ENCODE peak calls at places on chromosomes 13 and 19, in six cellular contexts. One of them, this sample, is unnamed.

GRCh38 chr19:7697721-7698287 is 4.1 kb downstream of the FCER2 start:
- DNase-seq in NB4: no peak
- DNase-seq in Peyer's patch: no peak
- DNase-seq in heart left ventricle: no peak
- DNase-seq in IMR-90: no peak
- DNase-seq in transverse colon: no peak
- DNase-seq in this sample: no peak

GRCh38 chr13:43411741-43412140 is 375.0 kb downstream of the ENOX1 start:
- DNase-seq in NB4: no peak
- DNase-seq in Peyer's patch: no peak
- DNase-seq in heart left ventricle: peak; percentile 44
- DNase-seq in IMR-90: peak; percentile 23
- DNase-seq in transverse colon: peak; percentile 19
- DNase-seq in this sample: no peak

GRCh38 chr13:53206455-53206854 is 177.8 kb downstream of the OLFM4 start:
- DNase-seq in heart left ventricle: no peak
- DNase-seq in NB4: peak; percentile 10
- DNase-seq in transverse colon: no peak
- DNase-seq in IMR-90: no peak
- DNase-seq in Peyer's patch: no peak
- DNase-seq in this sample: no peak

GRCh38 chr13:71087006-71087405 is 780.0 kb downstream of the DACH1 start:
- DNase-seq in Peyer's patch: no peak
- DNase-seq in heart left ventricle: no peak
- DNase-seq in NB4: no peak
- DNase-seq in IMR-90: no peak
- DNase-seq in transverse colon: no peak
- DNase-seq in this sample: no peak

GRCh38 chr19:52398091-52398461 is 427 bp downstream of the ZNF528 start:
- DNase-seq in NB4: no peak
- DNase-seq in IMR-90: peak; percentile 1
- DNase-seq in transverse colon: peak; percentile 8
- DNase-seq in Peyer's patch: no peak
- DNase-seq in heart left ventricle: no peak
- DNase-seq in this sample: no peak

GRCh38 chr13:23458972-23459371 is 25.5 kb upstream of the SACS start:
- DNase-seq in NB4: no peak
- DNase-seq in Peyer's patch: no peak
- DNase-seq in transverse colon: no peak
- DNase-seq in IMR-90: no peak
- DNase-seq in heart left ventricle: no peak
- DNase-seq in this sample: no peak

GRCh38 chr13:37225414-37226047 is 120.1 kb upstream of the CSNK1A1L start:
- DNase-seq in Peyer's patch: no peak
- DNase-seq in transverse colon: no peak
- DNase-seq in heart left ventricle: no peak
- DNase-seq in IMR-90: peak; percentile 62
- DNase-seq in NB4: no peak
- DNase-seq in this sample: no peak

GRCh38 chr19:44998025-44998424 is 3.2 kb upstream of the RELB start:
- DNase-seq in transverse colon: no peak
- DNase-seq in heart left ventricle: no peak
- DNase-seq in Peyer's patch: no peak
- DNase-seq in NB4: no peak
- DNase-seq in IMR-90: no peak
- DNase-seq in this sample: no peak

DNA sequence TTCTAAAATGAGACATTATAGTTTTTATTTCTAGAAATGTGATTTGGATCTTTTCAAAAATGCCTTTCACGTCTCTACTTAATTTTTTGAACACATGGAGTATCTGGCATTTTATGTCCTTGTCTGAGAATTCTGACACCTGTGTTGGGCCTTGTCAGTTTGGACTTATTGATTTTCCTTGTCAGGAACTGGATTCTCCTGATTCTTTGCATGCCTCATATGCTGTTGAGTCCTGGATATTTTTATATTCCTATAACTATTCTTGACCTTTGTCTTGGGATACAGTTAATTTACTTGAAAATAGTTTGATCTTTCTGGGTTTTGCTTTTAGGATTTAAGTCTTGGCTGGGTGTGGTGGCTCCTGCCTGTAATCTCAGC is 10.3 kb downstream of the ADPRHL1 start:
- DNase-seq in IMR-90: no peak
- DNase-seq in heart left ventricle: no peak
- DNase-seq in transverse colon: no peak
- DNase-seq in NB4: no peak
- DNase-seq in Peyer's patch: no peak
- DNase-seq in this sample: no peak
- TF ChIP-seq CTCF in IMR-90: no peak
- TF ChIP-seq CTCF in heart left ventricle: no peak
- TF ChIP-seq CTCF in transverse colon: no peak
- TF ChIP-seq CTCF in NB4: no peak
- TF ChIP-seq CTCF in Peyer's patch: no peak
- TF ChIP-seq CTCF in this sample: no peak

GRCh38 chr19:1001538-1002166 is 1.4 kb downstream of the GRIN3B start:
- DNase-seq in NB4: peak; percentile 50
- DNase-seq in transverse colon: peak; percentile 65
- DNase-seq in heart left ventricle: peak; percentile 64
- DNase-seq in Peyer's patch: peak; percentile 74
- DNase-seq in IMR-90: no peak
- DNase-seq in this sample: no peak
- TF ChIP-seq POLR2A in NB4: no peak
- TF ChIP-seq POLR2A in transverse colon: no peak
- TF ChIP-seq POLR2A in heart left ventricle: no peak
- TF ChIP-seq POLR2A in Peyer's patch: no peak
- TF ChIP-seq POLR2A in IMR-90: no peak
- TF ChIP-seq POLR2A in this sample: no peak

GRCh38 chr19:47157455-47158321 is 27.1 kb downstream of the SAE1 start:
- DNase-seq in IMR-90: peak; percentile 72
- DNase-seq in transverse colon: peak; percentile 64
- DNase-seq in heart left ventricle: peak; percentile 59
- DNase-seq in Peyer's patch: peak; percentile 54
- DNase-seq in NB4: peak; percentile 91
- DNase-seq in this sample: peak; percentile 25
- H3K4me3 ChIP-seq in IMR-90: no peak overlapping the region
- H3K4me3 ChIP-seq in transverse colon: no peak overlapping the region
- H3K4me3 ChIP-seq in heart left ventricle: no peak overlapping the region
- H3K4me3 ChIP-seq in Peyer's patch: no peak overlapping the region
- H3K4me3 ChIP-seq in NB4: no peak overlapping the region
- H3K4me3 ChIP-seq in this sample: no peak overlapping the region

DNA sequence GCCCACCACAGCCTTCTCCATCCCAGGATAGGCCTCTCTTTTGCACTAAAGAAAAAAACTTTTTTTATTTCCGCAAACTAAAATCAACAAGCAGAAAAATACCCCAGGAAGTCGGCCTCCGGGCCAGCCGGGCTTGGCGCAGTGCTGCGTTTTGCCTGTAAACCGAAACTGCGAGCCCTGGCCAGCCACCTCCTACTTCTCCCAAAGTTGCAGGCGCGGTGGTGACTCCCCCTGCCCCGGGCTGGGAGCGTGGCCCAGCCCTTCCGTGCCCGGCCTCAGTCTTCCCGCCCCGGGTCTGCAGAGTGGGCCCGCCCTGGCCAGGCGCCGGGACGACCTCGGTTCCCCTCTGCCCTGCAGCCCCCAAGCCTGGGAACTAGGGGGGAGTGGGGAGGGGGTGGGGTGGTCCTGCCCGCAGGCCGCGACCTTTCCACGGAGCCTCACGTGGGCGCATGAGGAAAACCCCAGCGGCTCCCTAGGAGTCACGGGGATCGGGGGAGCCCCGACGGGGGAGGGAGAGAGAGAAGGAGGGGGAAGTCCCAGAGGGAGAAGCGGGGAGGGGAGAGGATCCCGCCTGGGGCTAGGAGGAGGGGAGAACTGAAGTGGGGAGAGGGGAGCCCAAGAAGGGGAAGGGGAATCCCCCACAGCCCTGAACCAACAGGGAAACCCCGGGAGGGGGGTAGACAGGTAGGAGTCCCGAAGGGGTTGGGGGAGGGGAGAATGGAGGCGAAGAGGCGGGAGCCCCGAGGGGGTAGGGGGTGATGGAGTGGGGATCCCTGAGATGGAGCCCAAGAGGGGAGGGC is 3.0 kb downstream of the GADD45B start:
- DNase-seq in Peyer's patch: peak; percentile 76
- DNase-seq in heart left ventricle: peak; percentile 84
- DNase-seq in IMR-90: peak; percentile 76
- DNase-seq in NB4: peak; percentile 82
- DNase-seq in transverse colon: peak; percentile 82
- DNase-seq in this sample: peak; percentile 80
- TF ChIP-seq CTCF in Peyer's patch: no peak
- TF ChIP-seq CTCF in heart left ventricle: no peak
- TF ChIP-seq CTCF in IMR-90: no peak
- TF ChIP-seq CTCF in NB4: no peak
- TF ChIP-seq CTCF in transverse colon: no peak
- TF ChIP-seq CTCF in this sample: no peak

DNA sequence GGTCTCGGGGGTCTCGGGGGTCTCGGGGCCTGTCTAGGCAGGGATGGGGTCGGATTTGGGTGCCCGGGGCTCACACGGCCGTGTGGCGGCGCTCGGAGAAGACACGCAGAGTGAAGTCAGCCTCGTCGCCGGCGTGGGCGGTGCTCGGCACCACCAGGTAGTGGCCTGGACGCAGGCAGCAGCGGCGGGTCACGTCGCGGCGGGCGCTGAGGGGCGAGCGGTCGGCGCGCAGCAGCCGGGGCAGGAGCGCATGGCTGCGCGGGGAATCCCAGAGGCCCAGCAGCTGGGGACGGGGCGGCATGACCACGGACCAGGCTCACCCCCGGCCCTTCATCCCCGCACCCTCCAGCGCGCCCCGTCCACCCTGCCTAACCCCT is 8.2 kb downstream of the CAPN12 start:
- DNase-seq in Peyer's patch: peak; percentile 80
- DNase-seq in heart left ventricle: peak; percentile 45
- DNase-seq in IMR-90: no peak
- DNase-seq in NB4: no peak
- DNase-seq in transverse colon: peak; percentile 69
- DNase-seq in this sample: peak; percentile 26
- TF ChIP-seq POLR2A in Peyer's patch: no peak
- TF ChIP-seq POLR2A in heart left ventricle: no peak
- TF ChIP-seq POLR2A in IMR-90: no peak
- TF ChIP-seq POLR2A in NB4: no peak
- TF ChIP-seq POLR2A in transverse colon: peak; percentile 20
- TF ChIP-seq POLR2A in this sample: no peak

GRCh38 chr19:3366104-3366760 is at the start of gene NFIC:
- DNase-seq in heart left ventricle: peak; percentile 86
- DNase-seq in IMR-90: peak; percentile 79
- DNase-seq in NB4: peak; percentile 80
- DNase-seq in transverse colon: peak; percentile 71
- DNase-seq in Peyer's patch: peak; percentile 76
- DNase-seq in this sample: peak; percentile 95
- H3K4me3 ChIP-seq in heart left ventricle: peak within 1 kb of the TSS; percentile 95
- H3K4me3 ChIP-seq in IMR-90: peak within 1 kb of the TSS; percentile 89
- H3K4me3 ChIP-seq in NB4: peak within 1 kb of the TSS; percentile 56
- H3K4me3 ChIP-seq in transverse colon: peak within 1 kb of the TSS; percentile 91
- H3K4me3 ChIP-seq in Peyer's patch: peak within 1 kb of the TSS; percentile 66
- H3K4me3 ChIP-seq in this sample: peak within 1 kb of the TSS; percentile 57

DNA sequence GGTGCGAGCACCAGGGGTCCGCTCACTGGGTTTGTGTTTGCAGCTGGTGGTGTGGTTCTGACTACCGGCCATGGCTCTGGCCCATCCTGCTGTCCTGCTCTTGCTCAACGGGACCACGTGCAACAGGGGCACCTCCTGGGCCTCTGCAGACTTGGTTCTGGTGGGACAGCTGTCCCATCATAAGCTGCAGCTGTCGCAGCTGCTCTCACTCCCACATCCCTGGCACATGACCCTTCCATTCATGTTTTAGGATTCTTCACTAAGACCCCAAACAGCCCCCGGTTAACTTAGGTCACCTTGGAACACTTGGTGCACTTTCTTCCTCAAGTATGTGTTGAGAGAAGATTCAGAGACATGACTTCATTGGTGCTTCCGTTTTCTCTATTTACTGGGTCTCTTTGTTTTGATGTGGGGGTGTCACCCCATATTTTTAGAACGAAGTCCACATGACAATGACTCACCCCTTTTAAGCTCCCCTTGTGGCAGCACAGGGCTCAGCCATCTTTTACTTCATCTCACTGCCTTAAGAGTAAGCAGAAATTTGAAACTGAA is 68.4 kb upstream of the ARHGEF7 start:
- DNase-seq in transverse colon: no peak
- DNase-seq in heart left ventricle: peak; percentile 54
- DNase-seq in NB4: peak; percentile 69
- DNase-seq in Peyer's patch: no peak
- DNase-seq in IMR-90: peak; percentile 58
- DNase-seq in this sample: peak; percentile 85
- TF ChIP-seq CTCF in transverse colon: peak; percentile 17
- TF ChIP-seq CTCF in heart left ventricle: peak; percentile 13
- TF ChIP-seq CTCF in NB4: peak; percentile 28
- TF ChIP-seq CTCF in Peyer's patch: no peak
- TF ChIP-seq CTCF in IMR-90: peak; percentile 37
- TF ChIP-seq CTCF in this sample: no peak

GRCh38 chr19:1457031-1457739 is 7.3 kb downstream of the APC2 start:
- DNase-seq in NB4: no peak
- DNase-seq in Peyer's patch: no peak
- DNase-seq in IMR-90: no peak
- DNase-seq in heart left ventricle: no peak
- DNase-seq in transverse colon: no peak
- DNase-seq in this sample: no peak

GRCh38 chr19:1457892-1458291 is 8.0 kb downstream of the APC2 start:
- DNase-seq in transverse colon: no peak
- DNase-seq in NB4: no peak
- DNase-seq in heart left ventricle: no peak
- DNase-seq in Peyer's patch: no peak
- DNase-seq in IMR-90: no peak
- DNase-seq in this sample: no peak

GRCh38 chr19:1455336-1456120 is 5.6 kb downstream of the APC2 start:
- DNase-seq in Peyer's patch: peak; percentile 92
- DNase-seq in IMR-90: peak; percentile 30
- DNase-seq in transverse colon: peak; percentile 83
- DNase-seq in heart left ventricle: peak; percentile 29
- DNase-seq in NB4: no peak
- DNase-seq in this sample: no peak

GRCh38 chr19:1455002-1455335 is 5.0 kb downstream of the APC2 start:
- DNase-seq in NB4: no peak
- DNase-seq in transverse colon: no peak
- DNase-seq in Peyer's patch: no peak
- DNase-seq in IMR-90: no peak
- DNase-seq in heart left ventricle: no peak
- DNase-seq in this sample: no peak

DNA sequence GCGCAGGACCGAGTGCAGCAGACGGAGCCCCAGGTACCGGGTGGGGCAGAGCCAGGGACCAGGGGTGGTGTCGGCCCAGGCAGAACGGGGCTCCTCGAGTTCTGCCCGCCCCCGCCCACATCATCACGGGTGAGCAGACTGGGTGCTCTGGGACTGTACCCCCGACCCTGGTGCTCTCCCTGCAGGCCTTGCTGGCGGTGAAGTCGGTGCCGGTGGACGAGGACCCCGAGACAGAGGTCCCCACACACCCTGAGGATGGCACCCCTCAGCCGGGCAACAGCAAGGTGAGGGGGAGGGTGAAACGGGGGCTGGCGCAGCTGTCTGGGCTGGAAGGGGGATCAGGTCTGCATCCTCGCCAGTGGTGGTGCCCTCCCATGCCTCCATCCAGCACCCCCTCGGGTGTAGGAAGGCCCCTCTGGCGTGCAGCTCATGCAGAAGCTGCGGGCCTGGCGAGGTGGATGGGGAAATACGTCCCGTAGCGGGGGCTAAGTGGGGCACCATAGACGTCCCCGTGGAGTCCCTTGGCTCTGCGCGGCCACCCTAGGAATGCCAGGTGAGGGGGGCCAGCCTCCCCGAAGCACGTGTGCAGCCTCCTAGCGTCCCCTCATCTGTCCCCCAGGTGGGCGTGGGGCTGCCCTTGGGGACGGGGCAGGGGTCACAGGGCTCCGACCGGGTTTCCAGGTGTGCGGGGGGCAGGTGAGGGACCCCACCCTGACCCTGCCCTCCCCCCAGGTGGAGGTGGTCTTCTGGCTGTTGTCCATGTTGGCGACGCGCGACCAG is 6.4 kb downstream of the APC2 start:
- DNase-seq in heart left ventricle: no peak
- DNase-seq in NB4: no peak
- DNase-seq in transverse colon: no peak
- DNase-seq in Peyer's patch: no peak
- DNase-seq in IMR-90: no peak
- DNase-seq in this sample: no peak
- TF ChIP-seq POLR2A in heart left ventricle: no peak
- TF ChIP-seq POLR2A in NB4: no peak
- TF ChIP-seq POLR2A in transverse colon: no peak
- TF ChIP-seq POLR2A in Peyer's patch: no peak
- TF ChIP-seq POLR2A in IMR-90: no peak
- TF ChIP-seq POLR2A in this sample: no peak